ENCODE peak calls at places on chromosome 1, in ten cellular contexts. Z, O, R, L, Y, Q, B, N, C and P are unnamed samples.

GRCh38 chr1:112698366-112699310 is 8.3 kb downstream of the RHOC start:
- DNase-seq in Z (no peak), O (peak), R (no peak), L (peak), Y (no peak), Q (no peak), B (peak), N (peak), C (no peak), P (no peak)

GRCh38 chr1:118291686-118292085 is 106.7 kb upstream of the SPAG17 start:
- DNase-seq in Z (no peak), O (no peak), R (no peak), L (no peak), Y (no peak), Q (no peak), B (no peak), N (no peak), C (no peak), P (no peak)

GRCh38 chr1:77484334-77484733 is 198.1 kb downstream of the ZZZ3 start:
- DNase-seq in Z (no peak), O (no peak), R (no peak), L (no peak), Y (no peak), Q (no peak), B (no peak), N (no peak), C (no peak), P (no peak)

GRCh38 chr1:205576011-205576410 is 55.8 kb downstream of the ELK4 start:
- DNase-seq in Z (no peak), O (no peak), R (no peak), L (no peak), Y (no peak), Q (no peak), B (no peak), N (no peak), C (no peak), P (no peak)

GRCh38 chr1:212935387-212935981 is 14.9 kb upstream of the VASH2 start:
- DNase-seq in Z (no peak), O (peak), R (no peak), L (no peak), Y (no peak), Q (no peak), B (no peak), N (no peak), C (no peak), P (no peak)

GRCh38 chr1:58898739-58899580 is 115.1 kb upstream of the JUN start:
- DNase-seq in Z (no peak), O (peak), R (no peak), L (no peak), Y (no peak), Q (no peak), B (no peak), N (peak), C (no peak), P (no peak)

GRCh38 chr1:42975561-42976225 is 17.0 kb upstream of the SLC2A1 start:
- DNase-seq in Z (no peak), O (no peak), R (no peak), L (no peak), Y (no peak), Q (no peak), B (no peak), N (no peak), C (no peak), P (no peak)

GRCh38 chr1:1666526-1666925 is 7.7 kb upstream of the CDK11B start:
- DNase-seq in Z (no peak), O (no peak), R (no peak), L (no peak), Y (no peak), Q (no peak), B (no peak), N (peak), C (peak), P (no peak)

GRCh38 chr1:236608930-236609726 is 4.8 kb upstream of the HEATR1 start:
- DNase-seq in Z (peak), O (peak), R (peak), L (no peak), Y (peak), Q (peak), B (peak), N (no peak), C (peak), P (peak)

GRCh38 chr1:8879348-8880067 is 1.0 kb upstream of the ENO1 start:
- DNase-seq in Z (no peak), O (no peak), R (no peak), L (no peak), Y (no peak), Q (no peak), B (no peak), N (no peak), C (peak), P (no peak)

GRCh38 chr1:109167114-109167513 is 46.6 kb upstream of the SARS1 start:
- DNase-seq in Z (no peak), O (no peak), R (no peak), L (no peak), Y (no peak), Q (no peak), B (no peak), N (no peak), C (no peak), P (no peak)

GRCh38 chr1:55481634-55482033 is 266.5 kb upstream of the USP24 start:
- DNase-seq in Z (peak), O (no peak), R (no peak), L (no peak), Y (no peak), Q (no peak), B (no peak), N (no peak), C (no peak), P (peak)

GRCh38 chr1:907611-908451 is 15.9 kb upstream of the SAMD11 start:
- DNase-seq in Z (no peak), O (no peak), R (no peak), L (no peak), Y (peak), Q (no peak), B (no peak), N (peak), C (no peak), P (no peak)

GRCh38 chr1:189752461-189752860 is 725.2 kb downstream of the BRINP3 start:
- DNase-seq in Z (no peak), O (no peak), R (no peak), L (no peak), Y (no peak), Q (peak), B (no peak), N (no peak), C (no peak), P (peak)

GRCh38 chr1:62954758-62955157 is 170.8 kb downstream of the ATG4C start:
- DNase-seq in Z (no peak), O (peak), R (no peak), L (no peak), Y (no peak), Q (no peak), B (no peak), N (no peak), C (no peak), P (no peak)

GRCh38 chr1:18073066-18073642 is 34.4 kb upstream of the IGSF21 start:
- DNase-seq in Z (no peak), O (no peak), R (no peak), L (no peak), Y (no peak), Q (no peak), B (no peak), N (no peak), C (peak), P (no peak)

GRCh38 chr1:27760411-27760810 is 12.6 kb upstream of the STX12 start:
- DNase-seq in Z (no peak), O (no peak), R (no peak), L (no peak), Y (no peak), Q (no peak), B (no peak), N (no peak), C (no peak), P (peak)

GRCh38 chr1:42931911-42932422 is 26.7 kb downstream of the SLC2A1 start:
- DNase-seq in Z (no peak), O (no peak), R (no peak), L (peak), Y (no peak), Q (no peak), B (peak), N (peak), C (no peak), P (no peak)

GRCh38 chr1:173255214-173255813 is 48.2 kb upstream of the TNFSF4 start:
- DNase-seq in Z (peak), O (peak), R (peak), L (no peak), Y (no peak), Q (peak), B (peak), N (no peak), C (no peak), P (peak)

GRCh38 chr1:3292868-3293562 is 161.4 kb upstream of the ARHGEF16 start:
- DNase-seq in Z (no peak), O (peak), R (no peak), L (no peak), Y (no peak), Q (no peak), B (no peak), N (no peak), C (no peak), P (no peak)

GRCh38 chr1:98077691-98078090 is 156.9 kb upstream of the DPYD start:
- DNase-seq in Z (peak), O (no peak), R (no peak), L (no peak), Y (no peak), Q (no peak), B (no peak), N (no peak), C (no peak), P (no peak)

GRCh38 chr1:203521071-203521794 is 27.3 kb downstream of the OPTC start:
- DNase-seq in Z (no peak), O (no peak), R (no peak), L (no peak), Y (no peak), Q (no peak), B (peak), N (no peak), C (no peak), P (no peak)

GRCh38 chr1:53316742-53317650 is 10.9 kb downstream of the LRP8 start:
- DNase-seq in Z (no peak), O (no peak), R (no peak), L (no peak), Y (no peak), Q (no peak), B (peak), N (no peak), C (no peak), P (no peak)

GRCh38 chr1:16180291-16180824 is 24.5 kb upstream of the EPHA2 start:
- DNase-seq in Z (peak), O (no peak), R (no peak), L (no peak), Y (no peak), Q (peak), B (no peak), N (no peak), C (no peak), P (no peak)

GRCh38 chr1:157577420-157577819 is 20.5 kb downstream of the FCRL4 start:
- DNase-seq in Z (no peak), O (no peak), R (no peak), L (no peak), Y (no peak), Q (no peak), B (no peak), N (no peak), C (no peak), P (no peak)